ENCODE peak calls at places on chromosomes 3 and 15, in seven cellular contexts. F is GM23248, I is GM23338, P is lower lobe of right lung, R is suprapubic skin, N is epithelial cell of prostate, E is thoracic aorta. A is an unnamed sample.

GRCh38 chr15:52337198-52337853 is 41.7 kb upstream of the MYO5C start:
- DNase-seq in E (no peak), R (no peak), I (peak), P (no peak), F (peak), N (no peak), A (no peak)

GRCh38 chr3:108970561-108970960 is 16.9 kb upstream of the GUCA1C start:
- DNase-seq in F (no peak), N (no peak), E (no peak), R (no peak), I (no peak), P (no peak), A (no peak)

GRCh38 chr3:115975353-115975752 is 352.0 kb downstream of the GAP43 start:
- DNase-seq in N (peak), F (peak), P (no peak), R (no peak), E (no peak), I (no peak), A (no peak)

GRCh38 chr3:46811615-46812236 is 51.5 kb downstream of the MYL3 start:
- DNase-seq in F (no peak), I (peak), N (no peak), R (no peak), E (no peak), P (peak), A (no peak)

GRCh38 chr3:27585429-27585828 is 101.2 kb upstream of the SLC4A7 start:
- DNase-seq in R (no peak), E (no peak), I (no peak), P (no peak), F (no peak), N (no peak), A (no peak)

GRCh38 chr3:98811048-98811447 is 47.9 kb downstream of the ST3GAL6 start:
- DNase-seq in P (no peak), R (no peak), N (no peak), F (no peak), E (no peak), I (no peak), A (no peak)

GRCh38 chr3:66473181-66473580 is 27.6 kb downstream of the LRIG1 start:
- DNase-seq in F (peak), R (no peak), E (no peak), P (no peak), I (no peak), N (no peak), A (no peak)

GRCh38 chr15:56794150-56794922 is 61.0 kb upstream of the ZNF280D start:
- DNase-seq in N (no peak), P (no peak), I (no peak), E (no peak), F (peak), R (no peak), A (no peak)

GRCh38 chr3:122031123-122031468 is 9.0 kb upstream of the ILDR1 start:
- DNase-seq in R (no peak), E (no peak), N (no peak), I (no peak), F (no peak), P (no peak), A (no peak)

GRCh38 chr3:112671930-112672715 is 31.2 kb upstream of the CCDC80 start:
- DNase-seq in R (no peak), N (no peak), F (peak), P (no peak), I (no peak), E (no peak), A (no peak)

GRCh38 chr3:100041328-100041749 is 73.0 kb downstream of the FILIP1L start:
- DNase-seq in R (no peak), F (peak), N (no peak), P (no peak), I (no peak), E (no peak), A (no peak)

GRCh38 chr15:45458746-45459403 is 63.7 kb downstream of the SLC30A4 start:
- DNase-seq in P (peak), E (no peak), R (no peak), N (no peak), I (peak), F (peak), A (no peak)

GRCh38 chr3:47527952-47528718 is 14.6 kb upstream of the ELP6 start:
- DNase-seq in N (no peak), R (no peak), I (no peak), E (no peak), F (no peak), P (no peak), A (no peak)

GRCh38 chr3:130533247-130533646 is 16.3 kb downstream of the COL6A6 start:
- DNase-seq in N (no peak), I (no peak), E (no peak), F (peak), R (no peak), P (no peak), A (no peak)

GRCh38 chr15:25245801-25246622 is 192.8 kb downstream of the UBE3A start:
- DNase-seq in P (peak), F (no peak), E (no peak), R (peak), I (no peak), N (no peak), A (no peak)

GRCh38 chr15:62901087-62901486 is 141.5 kb upstream of the TPM1 start:
- DNase-seq in N (no peak), I (no peak), F (no peak), P (no peak), E (no peak), R (no peak), A (no peak)

GRCh38 chr15:32933241-32933640 is 215.4 kb downstream of the GREM1 start:
- DNase-seq in I (no peak), F (no peak), E (no peak), R (no peak), P (no peak), N (no peak), A (no peak)

GRCh38 chr3:171132873-171133272 is 106.4 kb upstream of the SLC2A2 start:
- DNase-seq in E (no peak), N (peak), I (no peak), R (no peak), F (peak), P (no peak), A (no peak)

GRCh38 chr3:65402597-65402996 is 636.1 kb downstream of the MAGI1 start:
- DNase-seq in P (no peak), E (peak), R (no peak), F (peak), I (peak), N (peak), A (no peak)

GRCh38 chr3:100354850-100355249 is 20.3 kb downstream of the NIT2 start:
- DNase-seq in I (no peak), E (no peak), F (no peak), N (no peak), P (no peak), R (no peak), A (no peak)

GRCh38 chr3:137792633-137793271 is 28.6 kb downstream of the SOX14 start:
- DNase-seq in F (peak), I (peak), E (no peak), R (no peak), N (no peak), P (peak), A (no peak)

GRCh38 chr15:77974098-77974414 is 103.5 kb downstream of the TBC1D2B start:
- DNase-seq in I (no peak), F (peak), P (peak), N (no peak), E (no peak), R (peak), A (no peak)

GRCh38 chr3:10366681-10367101 is 45.8 kb upstream of the SEC13 start:
- DNase-seq in F (peak), E (no peak), N (peak), I (peak), R (no peak), P (no peak), A (no peak)

GRCh38 chr15:50051811-50052419 is 67.1 kb downstream of the ATP8B4 start:
- DNase-seq in N (peak), I (peak), E (no peak), F (peak), R (no peak), P (no peak), A (no peak)

GRCh38 chr3:43949594-43949993 is 258.9 kb downstream of the ABHD5 start:
- DNase-seq in N (no peak), F (no peak), E (no peak), R (no peak), I (no peak), P (no peak), A (no peak)

GRCh38 chr3:73718326-73719110 is 93.8 kb upstream of the PDZRN3 start:
- DNase-seq in P (no peak), N (peak), F (peak), R (no peak), E (no peak), I (no peak), A (no peak)
- H3K27ac ChIP-seq in P (no peak), N (peak), F (no peak), R (peak), E (no peak), I (no peak), A (no peak)

GRCh38 chr15:95170587-95171380 is 939.4 kb downstream of the MCTP2 start:
- DNase-seq in E (no peak), I (no peak), R (no peak), N (no peak), F (no peak), P (no peak), A (no peak)

GRCh38 chr15:95174281-95174680 is 942.9 kb downstream of the MCTP2 start:
- DNase-seq in F (peak), E (no peak), R (no peak), I (no peak), N (no peak), P (no peak), A (no peak)

GRCh38 chr15:95171551-95171950 is 940.2 kb downstream of the MCTP2 start:
- DNase-seq in E (no peak), R (no peak), I (no peak), N (no peak), F (no peak), P (no peak), A (no peak)

GRCh38 chr15:95174880-95175279 is 943.5 kb downstream of the MCTP2 start:
- DNase-seq in N (no peak), I (no peak), R (no peak), P (no peak), E (no peak), F (peak), A (no peak)

GRCh38 chr15:95169701-95170459 is 938.5 kb downstream of the MCTP2 start:
- DNase-seq in I (no peak), R (peak), N (no peak), E (no peak), F (peak), P (no peak), A (no peak)
- H3K27ac ChIP-seq in I (no peak), R (peak), N (no peak), E (no peak), F (peak), P (peak), A (peak)

DNA sequence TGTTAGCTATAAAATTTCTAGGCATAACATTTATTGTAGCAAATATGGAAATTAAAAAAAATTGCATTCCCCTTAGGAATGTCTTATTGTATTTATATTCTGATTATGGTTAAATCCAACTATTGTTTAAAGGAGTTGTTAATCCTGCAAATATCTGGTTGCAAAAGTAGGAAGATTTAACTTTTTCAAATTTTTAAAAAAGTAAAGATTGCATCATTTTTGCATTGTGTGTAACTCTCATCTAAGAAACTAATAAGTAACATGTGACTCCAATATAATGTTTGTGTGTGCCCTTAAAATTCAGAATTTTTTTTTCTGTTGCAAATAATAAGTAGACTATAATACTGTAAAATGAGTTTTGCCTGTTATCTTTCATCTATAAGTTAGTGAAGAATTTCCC is 204.1 kb upstream of the DPH6 start:
- DNase-seq in I (no peak), N (no peak), E (no peak), P (no peak), F (no peak), R (no peak), A (no peak)
- H3K27ac ChIP-seq in I (no peak), N (no peak), E (no peak), P (no peak), F (no peak), R (no peak), A (no peak)

GRCh38 chr3:71254251-71254650 is 329.3 kb downstream of the FOXP1 start:
- DNase-seq in F (peak), N (no peak), E (no peak), P (no peak), I (no peak), R (no peak), A (peak)

GRCh38 chr3:71253169-71253568 is 330.4 kb downstream of the FOXP1 start:
- DNase-seq in E (no peak), F (no peak), I (no peak), R (no peak), N (no peak), P (no peak), A (no peak)

GRCh38 chr3:71255498-71255897 is 328.0 kb downstream of the FOXP1 start:
- DNase-seq in N (no peak), P (no peak), F (no peak), E (no peak), I (no peak), R (no peak), A (no peak)

GRCh38 chr3:71252466-71252865 is 331.1 kb downstream of the FOXP1 start:
- DNase-seq in F (no peak), R (no peak), I (no peak), P (peak), N (no peak), E (no peak), A (no peak)

GRCh38 chr3:71254658-71255057 is 328.9 kb downstream of the FOXP1 start:
- DNase-seq in P (no peak), E (no peak), I (no peak), R (no peak), F (peak), N (no peak), A (no peak)
- H3K27ac ChIP-seq in P (peak), E (peak), I (no peak), R (no peak), F (no peak), N (no peak), A (no peak)

DNA sequence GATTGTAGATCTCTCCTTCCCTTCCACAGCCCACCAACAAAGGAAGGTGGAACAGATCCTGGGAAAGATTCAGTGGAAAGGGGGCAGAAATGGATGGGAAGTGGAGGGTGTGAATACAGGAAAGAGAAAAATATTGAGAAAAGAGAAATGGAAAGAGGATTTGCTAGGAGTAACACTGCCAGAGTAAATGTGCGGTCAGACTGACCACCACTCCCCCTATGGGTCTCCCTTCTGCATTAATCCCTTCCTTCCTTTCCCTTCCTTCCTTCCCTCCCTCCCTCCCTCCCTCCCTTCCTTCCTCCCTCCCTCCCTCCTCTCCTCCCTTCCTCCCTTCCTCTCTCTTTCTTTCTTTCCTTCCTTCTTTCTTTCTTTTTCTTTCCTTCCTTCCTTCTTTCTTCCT is 12.0 kb upstream of the COMMD2 start:
- DNase-seq in R (no peak), F (no peak), E (no peak), N (no peak), P (no peak), I (peak), A (no peak)
- H3K27ac ChIP-seq in R (no peak), F (no peak), E (no peak), N (no peak), P (no peak), I (no peak), A (no peak)

GRCh38 chr3:179526989-179527391 is 35.7 kb upstream of the ACTL6A start:
- DNase-seq in P (no peak), F (peak), R (no peak), I (peak), N (no peak), E (no peak), A (no peak)
- H3K27ac ChIP-seq in P (peak), F (peak), R (peak), I (peak), N (no peak), E (peak), A (peak)